ENCODE peak calls at places on chromosomes 1 and 21, in nine cellular contexts. S is PC-3; O is heart left ventricle; X is left lung; T is HCT116; B is ovary; Q is esophagus muscularis mucosa; P is CD8-positive, alpha-beta memory T cell; L is suprapubic skin. K is an unnamed sample.
A peak's percentile ranks its signal among the peaks of the same experiment; 100 is the strongest.

GRCh38 chr1:106613861-106614260 is 442.6 kb upstream of the PRMT6 start:
- DNase-seq in S (no peak), O (no peak), X (no peak), T (no peak), B (no peak), Q (no peak), P (no peak), L (no peak), K (no peak)

GRCh38 chr1:115978292-115978941 is 2.1 kb downstream of the SLC22A15 start:
- DNase-seq in S (no peak), O (no peak), X (no peak), T (no peak), B (no peak), Q (no peak), P (no peak), L (no peak), K (no peak)

GRCh38 chr1:169475806-169476205 is 9.9 kb downstream of the SLC19A2 start:
- DNase-seq in S (no peak), O (no peak), X (no peak), T (no peak), B (no peak), Q (no peak), P (no peak), L (no peak), K (no peak)

GRCh38 chr1:203410117-203410900 is 59.4 kb upstream of the FMOD start:
- DNase-seq in S (no peak), O (no peak), X (no peak), T (no peak), B (no peak), Q (peak; percentile 62), P (no peak), L (no peak), K (no peak)

GRCh38 chr1:2821970-2822620 is 20.6 kb upstream of the TTC34 start:
- DNase-seq in S (peak; percentile 41), O (no peak), X (peak; percentile 81), T (no peak), B (peak; percentile 47), Q (no peak), P (no peak), L (no peak), K (peak; percentile 53)

GRCh38 chr1:93346472-93346991 is 825 bp downstream of the DR1 start:
- DNase-seq in S (peak; percentile 24), O (peak; percentile 22), X (no peak), T (no peak), B (no peak), Q (no peak), P (peak; percentile 58), L (peak; percentile 59), K (no peak)

GRCh38 chr1:112722601-112723510 is 7.7 kb upstream of the PPM1J start:
- DNase-seq in S (no peak), O (no peak), X (no peak), T (no peak), B (no peak), Q (no peak), P (no peak), L (peak; percentile 56), K (no peak)

GRCh38 chr1:232873931-232874330 is 68.7 kb downstream of the MAP10 start:
- DNase-seq in S (no peak), O (no peak), X (no peak), T (no peak), B (no peak), Q (no peak), P (no peak), L (no peak), K (no peak)

GRCh38 chr21:42724226-42724920 is 71.0 kb downstream of the PDE9A start:
- DNase-seq in S (peak; percentile 96), O (no peak), X (no peak), T (peak; percentile 89), B (no peak), Q (no peak), P (no peak), L (no peak), K (no peak)

GRCh38 chr1:147634645-147635044 is 35.7 kb downstream of the ACP6 start:
- DNase-seq in S (no peak), O (no peak), X (no peak), T (no peak), B (no peak), Q (no peak), P (no peak), L (no peak), K (no peak)

GRCh38 chr1:156025873-156026272 is 5.1 kb upstream of the SSR2 start:
- DNase-seq in S (no peak), O (no peak), X (no peak), T (peak; percentile 48), B (no peak), Q (no peak), P (peak; percentile 54), L (no peak), K (no peak)

DNA sequence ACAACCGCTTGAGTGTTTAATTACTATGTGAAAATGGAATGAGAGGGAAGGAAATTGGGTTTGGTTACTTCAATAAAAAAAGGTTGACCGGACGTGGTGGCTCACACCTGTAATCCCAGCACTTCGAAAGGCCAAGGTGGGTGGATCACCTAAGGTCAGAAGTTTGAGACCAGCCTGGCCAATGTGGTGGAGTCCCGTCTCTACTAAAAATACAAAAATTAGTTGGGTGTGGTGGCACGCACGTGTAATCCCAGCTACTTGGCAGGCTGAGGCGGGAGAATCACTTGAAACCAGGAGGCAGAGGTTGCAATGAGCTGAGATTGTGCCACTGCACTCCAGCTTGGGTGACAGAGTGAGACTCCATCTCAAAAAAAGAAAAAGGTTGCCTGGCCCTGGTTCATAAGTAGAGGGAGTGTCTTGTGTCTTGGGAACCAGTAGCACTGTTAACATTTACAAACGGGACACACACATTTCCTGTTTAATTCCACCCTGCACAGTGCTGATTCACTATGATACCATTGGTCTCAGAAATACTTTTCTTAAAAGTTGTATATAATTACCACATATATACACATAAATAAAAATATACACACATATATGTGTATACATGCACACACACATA is 27.6 kb upstream of the CLDN14 start:
- DNase-seq in S (peak; percentile 42), O (no peak), X (no peak), T (no peak), B (no peak), Q (no peak), P (no peak), L (no peak), K (no peak)
- H3K27ac ChIP-seq in S (peak overlapping the region; percentile 69), O (no peak overlapping the region), X (no peak overlapping the region), T (no peak overlapping the region), B (no peak overlapping the region), Q (no peak overlapping the region), P (no peak overlapping the region), L (no peak overlapping the region), K (no peak overlapping the region)

DNA sequence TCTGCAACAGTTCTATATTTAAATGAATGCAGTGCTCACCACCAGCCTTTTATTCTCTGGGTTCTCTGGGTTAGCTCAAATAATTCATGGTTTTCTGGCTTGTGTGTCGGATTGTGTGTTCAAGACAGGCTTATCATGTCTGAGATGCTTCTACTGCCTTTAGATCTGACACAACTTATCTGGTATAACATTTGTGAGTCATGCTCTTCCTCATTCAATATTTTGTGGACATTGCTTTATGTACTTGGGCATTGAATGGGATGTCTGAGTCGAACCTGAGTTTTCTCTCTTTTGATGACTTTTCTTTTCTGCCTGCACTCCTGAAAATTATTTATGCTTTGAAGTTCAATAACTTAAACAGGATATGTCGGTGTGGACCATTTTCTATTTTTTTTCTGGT is 17.5 kb upstream of the PKP1 start:
- DNase-seq in S (peak; percentile 91), O (no peak), X (no peak), T (no peak), B (no peak), Q (no peak), P (no peak), L (no peak), K (no peak)
- H3K4me1 ChIP-seq in S (peaks cover 44% of the 10 kb centered on the region), O (no peaks in the 10 kb centered on the region), X (no peaks in the 10 kb centered on the region), T (peaks cover 34% of the 10 kb centered on the region), B (no peaks in the 10 kb centered on the region), Q (no peaks in the 10 kb centered on the region), P (no peaks in the 10 kb centered on the region), L (peaks cover 51% of the 10 kb centered on the region), K (no peaks in the 10 kb centered on the region)

GRCh38 chr1:12598914-12599463 is 19.0 kb downstream of the DHRS3 start:
- DNase-seq in S (no peak), O (no peak), X (no peak), T (no peak), B (no peak), Q (no peak), P (no peak), L (no peak), K (no peak)
- H3K27ac ChIP-seq in S (no peak overlapping the region), O (peak overlapping the region; percentile 99), X (no peak overlapping the region), T (no peak overlapping the region), B (peak overlapping the region; percentile 27), Q (peak overlapping the region; percentile 93), P (no peak overlapping the region), L (no peak overlapping the region), K (peak overlapping the region; percentile 32)

DNA sequence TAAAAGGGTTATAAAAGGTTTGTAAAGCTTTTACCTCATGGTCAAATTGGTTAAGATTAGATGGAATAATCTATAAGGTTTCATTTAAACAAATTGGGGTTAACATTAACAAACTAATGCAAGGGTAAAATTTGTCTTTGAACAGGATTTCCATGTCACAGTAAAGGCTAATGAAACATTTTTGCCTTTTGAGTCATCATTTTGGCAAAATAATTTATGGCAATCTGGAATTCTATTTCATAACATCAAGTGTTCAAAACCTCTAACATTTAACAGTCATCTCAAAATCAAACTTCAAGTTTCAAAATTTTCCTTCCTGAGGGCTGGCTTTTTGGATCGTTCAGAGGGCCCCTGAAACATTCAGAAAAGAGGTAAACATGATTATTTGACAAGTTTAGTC is 6.6 kb upstream of the CD46 start:
- DNase-seq in S (peak; percentile 90), O (no peak), X (no peak), T (no peak), B (no peak), Q (no peak), P (no peak), L (no peak), K (no peak)
- H3K4me1 ChIP-seq in S (peaks cover 48% of the 10 kb centered on the region), O (peaks cover 16% of the 10 kb centered on the region), X (peaks cover 10% of the 10 kb centered on the region), T (peaks cover 26% of the 10 kb centered on the region), B (no peaks in the 10 kb centered on the region), Q (peaks cover 3% of the 10 kb centered on the region), P (peaks cover 21% of the 10 kb centered on the region), L (no peaks in the 10 kb centered on the region), K (peaks cover under 1% of the 10 kb centered on the region)

K was measured in psoas muscle.